ENCODE peak calls at places on chromosomes 7 and 10, in four cellular contexts. W, R, F and Y are unnamed samples.

GRCh38 chr10:24363070-24363469 is 154.1 kb downstream of the KIAA1217 start:
- DNase-seq in W (no peak), R (no peak), F (peak), Y (no peak)

GRCh38 chr10:108352771-108353170 is 1188.3 kb upstream of the SORCS1 start:
- DNase-seq in W (no peak), R (no peak), F (no peak), Y (no peak)

GRCh38 chr7:18666107-18666728 is 170.7 kb downstream of the HDAC9 start:
- DNase-seq in W (peak), R (peak), F (peak), Y (peak)

GRCh38 chr7:129610709-129611245 is 743 bp upstream of the NRF1 start:
- DNase-seq in W (no peak), R (no peak), F (no peak), Y (peak)

GRCh38 chr7:149171894-149172533 is 23.3 kb upstream of the ZNF282 start:
- DNase-seq in W (no peak), R (no peak), F (peak), Y (no peak)

GRCh38 chr10:74995806-74996205 is 115.7 kb upstream of the SAMD8 start:
- DNase-seq in W (no peak), R (no peak), F (no peak), Y (no peak)

GRCh38 chr10:88004451-88004850 is 141.0 kb downstream of the PTEN start:
- DNase-seq in W (no peak), R (no peak), F (no peak), Y (no peak)

GRCh38 chr10:123522702-123523312 is 143.3 kb upstream of the GPR26 start:
- DNase-seq in W (no peak), R (no peak), F (no peak), Y (no peak)

GRCh38 chr7:151850484-151851159 is 26.3 kb downstream of the PRKAG2 start:
- DNase-seq in W (no peak), R (no peak), F (no peak), Y (no peak)

GRCh38 chr7:343227-343822 is 53.4 kb downstream of the FOXL3 start:
- DNase-seq in W (no peak), R (no peak), F (peak), Y (peak)

GRCh38 chr7:81725496-81726117 is 44.2 kb downstream of the HGF start:
- DNase-seq in W (no peak), R (no peak), F (no peak), Y (peak)

GRCh38 chr10:48444266-48444665 is 137.8 kb downstream of the MAPK8 start:
- DNase-seq in W (peak), R (no peak), F (peak), Y (peak)

GRCh38 chr10:90418869-90419652 is 438.8 kb downstream of the HTR7 start:
- DNase-seq in W (no peak), R (no peak), F (peak), Y (no peak)

GRCh38 chr7:74371381-74372059 is 82.2 kb upstream of the GTF2IRD1 start:
- DNase-seq in W (peak), R (no peak), F (no peak), Y (no peak)

GRCh38 chr7:23467731-23468720 is 2.3 kb downstream of the IGF2BP3 start:
- DNase-seq in W (peak), R (no peak), F (peak), Y (peak)

GRCh38 chr7:44224951-44225565 is 24.3 kb downstream of the YKT6 start:
- DNase-seq in W (no peak), R (no peak), F (no peak), Y (peak)

GRCh38 chr7:110835889-110836288 is 255.0 kb upstream of the LRRN3 start:
- DNase-seq in W (no peak), R (no peak), F (no peak), Y (no peak)

GRCh38 chr7:152859781-152860191 is 100.2 kb downstream of the ACTR3B start:
- DNase-seq in W (peak), R (no peak), F (peak), Y (peak)

GRCh38 chr7:142697270-142697669 is 52.0 kb upstream of the PRSS1 start:
- DNase-seq in W (no peak), R (no peak), F (no peak), Y (no peak)

GRCh38 chr7:111933614-111934013 is 272.6 kb downstream of the DOCK4 start:
- DNase-seq in W (no peak), R (no peak), F (no peak), Y (no peak)

GRCh38 chr7:155893664-155894063 is 81.4 kb upstream of the SHH start:
- DNase-seq in W (no peak), R (no peak), F (no peak), Y (no peak)

GRCh38 chr7:66296001-66296521 is 90.9 kb downstream of the TPST1 start:
- DNase-seq in W (no peak), R (peak), F (no peak), Y (no peak)

GRCh38 chr7:6479067-6479466 is 31.3 kb upstream of the DAGLB start:
- DNase-seq in W (no peak), R (no peak), F (no peak), Y (no peak)

GRCh38 chr10:27783660-27784059 is 38.0 kb upstream of the MKX start:
- DNase-seq in W (no peak), R (no peak), F (peak), Y (no peak)

GRCh38 chr7:43569424-43569823 is 13.5 kb upstream of the STK17A start:
- DNase-seq in W (no peak), R (no peak), F (no peak), Y (no peak)

GRCh38 chr10:70737250-70737649 is 47.9 kb downstream of the TBATA start:
- DNase-seq in W (no peak), R (no peak), F (no peak), Y (no peak)

GRCh38 chr7:155130493-155130892 is 60.4 kb downstream of the HTR5A start:
- DNase-seq in W (no peak), R (no peak), F (no peak), Y (no peak)

GRCh38 chr10:29304259-29305030 is 15.6 kb downstream of the LYZL1 start:
- DNase-seq in W (peak), R (no peak), F (peak), Y (peak)

GRCh38 chr7:23404546-23405239 is 65.6 kb downstream of the IGF2BP3 start:
- DNase-seq in W (no peak), R (no peak), F (no peak), Y (no peak)

GRCh38 chr10:593901-594457 is 95.5 kb downstream of the DIP2C start:
- DNase-seq in W (no peak), R (no peak), F (no peak), Y (no peak)

GRCh38 chr10:2731940-2732339 is 335.4 kb upstream of the PFKP start:
- DNase-seq in W (no peak), R (no peak), F (no peak), Y (no peak)

GRCh38 chr10:78903351-78903940 is 165.3 kb upstream of the ZMIZ1 start:
- DNase-seq in W (no peak), R (no peak), F (no peak), Y (no peak)

GRCh38 chr7:135420786-135421185 is 89.1 kb downstream of the CNOT4 start:
- DNase-seq in W (no peak), R (no peak), F (no peak), Y (no peak)

GRCh38 chr7:115297651-115298050 is 375.8 kb downstream of the MDFIC start:
- DNase-seq in W (no peak), R (no peak), F (no peak), Y (no peak)

GRCh38 chr7:21675255-21675654 is 132.4 kb downstream of the DNAH11 start:
- DNase-seq in W (no peak), R (no peak), F (no peak), Y (no peak)
- TF ChIP-seq TCF12 in W (no peak), R (no peak), F (no peak), Y (no peak)

GRCh38 chr10:47360419-47361040 is 12.4 kb downstream of the RBP3 start:
- DNase-seq in W (no peak), R (no peak), F (no peak), Y (no peak)

GRCh38 chr10:47362199-47362598 is 14.0 kb downstream of the RBP3 start:
- DNase-seq in W (no peak), R (no peak), F (no peak), Y (no peak)

GRCh38 chr10:47359101-47359500 is 10.9 kb downstream of the RBP3 start:
- DNase-seq in W (no peak), R (no peak), F (no peak), Y (no peak)

GRCh38 chr10:47359626-47360418 is 11.7 kb downstream of the RBP3 start:
- DNase-seq in W (no peak), R (no peak), F (no peak), Y (no peak)

DNA sequence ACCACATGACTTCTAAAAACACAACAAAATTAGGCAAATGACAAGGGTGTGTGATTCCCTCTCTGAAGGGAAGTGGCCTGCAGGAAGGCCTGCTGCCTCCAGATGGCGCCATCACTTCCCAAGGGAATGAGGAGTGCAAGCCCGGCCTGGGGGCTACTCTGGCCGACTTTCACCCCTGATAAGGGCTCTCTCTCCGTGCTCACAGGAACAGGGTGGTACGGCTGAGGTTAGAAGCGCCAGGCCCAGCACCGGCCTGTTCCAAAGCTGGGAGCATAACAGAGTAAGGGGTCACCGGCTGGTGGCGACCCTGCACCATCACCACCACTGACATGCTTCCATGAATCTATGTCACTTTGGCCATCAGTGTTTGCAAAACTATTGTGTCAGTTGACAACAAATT is 13.1 kb downstream of the RBP3 start:
- DNase-seq in W (peak), R (no peak), F (peak), Y (peak)
- H3K4me3 ChIP-seq in W (no peak), R (no peak), F (no peak), Y (no peak)

GRCh38 chr7:31633894-31634494 is 53.0 kb upstream of the PPP1R17 start:
- DNase-seq in W (no peak), R (no peak), F (peak), Y (peak)
- H3K27ac ChIP-seq in W (no peak), R (no peak), F (no peak), Y (no peak)

DNA sequence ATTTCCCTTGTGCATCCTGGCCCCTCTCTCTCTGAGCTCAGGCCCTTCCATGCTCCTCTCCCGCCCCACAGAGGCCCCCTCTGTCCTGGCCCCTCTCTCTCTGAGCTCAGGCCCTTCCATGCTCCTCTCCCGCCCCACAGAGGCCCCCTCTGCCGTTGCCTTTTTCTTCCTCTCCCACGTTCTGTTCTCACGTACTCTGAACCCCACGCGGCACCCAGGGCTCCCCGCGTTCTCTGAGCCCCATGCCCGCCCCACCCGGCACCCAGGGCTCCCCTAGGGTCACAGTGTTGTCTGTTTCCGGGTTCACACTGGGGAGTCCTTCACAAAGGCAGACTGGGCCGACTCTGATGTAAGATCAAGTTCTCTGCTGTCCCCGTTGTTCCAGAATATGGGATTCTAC is 336.8 kb downstream of the DNAJB6 start:
- DNase-seq in W (peak), R (no peak), F (no peak), Y (no peak)
- TF ChIP-seq TCF12 in W (no peak), R (no peak), F (no peak), Y (no peak)

DNA sequence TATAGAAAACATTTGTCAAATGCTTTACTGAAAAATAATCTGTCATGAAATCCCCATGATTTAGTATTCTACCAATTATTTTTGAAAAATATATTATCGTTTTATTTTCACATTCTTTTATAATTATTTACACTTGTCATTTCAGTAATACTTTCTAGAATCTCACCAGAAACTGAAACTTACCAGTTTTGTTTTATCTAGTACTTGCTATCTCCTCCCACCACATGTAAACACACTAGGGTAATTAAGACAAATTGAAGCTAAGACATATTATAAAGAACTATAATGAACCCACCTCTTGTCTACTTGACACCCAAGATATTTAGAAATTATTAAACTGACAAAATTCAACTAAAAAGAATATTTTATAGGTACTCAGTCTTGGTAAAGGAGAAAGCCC is 51.5 kb upstream of the GRM3 start:
- DNase-seq in W (no peak), R (no peak), F (no peak), Y (no peak)
- H3K4me3 ChIP-seq in W (no peak), R (no peak), F (no peak), Y (no peak)

GRCh38 chr7:71506822-71507221 is 374.9 kb downstream of the GALNT17 start:
- DNase-seq in W (no peak), R (no peak), F (no peak), Y (no peak)
- H3K27ac ChIP-seq in W (no peak), R (no peak), F (no peak), Y (no peak)

GRCh38 chr10:93352638-93353383 is 129.3 kb downstream of the MYOF start:
- DNase-seq in W (no peak), R (no peak), F (peak), Y (peak)
- TF ChIP-seq TCF12 in W (no peak), R (no peak), F (no peak), Y (no peak)

GRCh38 chr7:106545275-106545674 is 115.7 kb downstream of the CCDC71L start:
- DNase-seq in W (no peak), R (no peak), F (no peak), Y (no peak)

GRCh38 chr7:106538638-106539037 is 122.3 kb downstream of the CCDC71L start:
- DNase-seq in W (no peak), R (no peak), F (no peak), Y (no peak)

GRCh38 chr7:106537119-106537518 is 123.8 kb downstream of the CCDC71L start:
- DNase-seq in W (no peak), R (no peak), F (no peak), Y (no peak)

GRCh38 chr7:106543221-106543757 is 117.7 kb downstream of the CCDC71L start:
- DNase-seq in W (no peak), R (no peak), F (no peak), Y (no peak)

GRCh38 chr7:106542550-106543220 is 118.3 kb downstream of the CCDC71L start:
- DNase-seq in W (no peak), R (peak), F (peak), Y (peak)
- H3K4me3 ChIP-seq in W (no peak), R (no peak), F (no peak), Y (no peak)

GRCh38 chr10:106571216-106571954 is 593.1 kb downstream of the SORCS1 start:
- DNase-seq in W (no peak), R (no peak), F (no peak), Y (peak)

GRCh38 chr10:106565546-106565945 is 599.0 kb downstream of the SORCS1 start:
- DNase-seq in W (no peak), R (no peak), F (no peak), Y (no peak)

GRCh38 chr10:106567629-106568028 is 596.9 kb downstream of the SORCS1 start:
- DNase-seq in W (no peak), R (no peak), F (no peak), Y (no peak)

GRCh38 chr10:106563384-106563783 is 601.1 kb downstream of the SORCS1 start:
- DNase-seq in W (no peak), R (no peak), F (no peak), Y (no peak)

DNA sequence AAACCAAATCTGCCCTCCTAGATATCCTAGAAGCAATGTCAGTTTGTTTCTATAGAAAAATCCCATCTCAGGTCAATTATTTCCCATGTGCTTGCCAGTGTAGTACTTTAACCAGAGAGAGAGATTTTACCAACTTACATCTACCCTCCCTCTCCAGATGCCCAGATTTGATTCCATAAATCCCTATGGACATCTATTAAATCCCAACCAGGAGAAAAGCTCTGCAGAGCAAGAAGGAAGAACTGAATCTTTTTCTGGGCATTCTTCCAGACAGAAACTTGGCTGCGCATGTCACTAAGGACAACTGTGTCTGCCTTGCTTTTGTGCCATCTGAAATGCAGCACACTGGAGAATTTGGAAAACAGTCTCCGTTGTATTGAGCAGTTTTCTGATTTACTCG is 597.6 kb downstream of the SORCS1 start:
- DNase-seq in W (no peak), R (no peak), F (no peak), Y (peak)
- H3K27ac ChIP-seq in W (no peak), R (no peak), F (no peak), Y (peak)

GRCh38 chr10:17353568-17353967 is 100.8 kb downstream of the ST8SIA6 start:
- DNase-seq in W (no peak), R (no peak), F (no peak), Y (no peak)

GRCh38 chr10:17354781-17355180 is 99.6 kb downstream of the ST8SIA6 start:
- DNase-seq in W (no peak), R (no peak), F (no peak), Y (no peak)

GRCh38 chr10:17358461-17358860 is 95.9 kb downstream of the ST8SIA6 start:
- DNase-seq in W (no peak), R (no peak), F (no peak), Y (no peak)

GRCh38 chr10:17356820-17357219 is 97.6 kb downstream of the ST8SIA6 start:
- DNase-seq in W (no peak), R (no peak), F (no peak), Y (no peak)

DNA sequence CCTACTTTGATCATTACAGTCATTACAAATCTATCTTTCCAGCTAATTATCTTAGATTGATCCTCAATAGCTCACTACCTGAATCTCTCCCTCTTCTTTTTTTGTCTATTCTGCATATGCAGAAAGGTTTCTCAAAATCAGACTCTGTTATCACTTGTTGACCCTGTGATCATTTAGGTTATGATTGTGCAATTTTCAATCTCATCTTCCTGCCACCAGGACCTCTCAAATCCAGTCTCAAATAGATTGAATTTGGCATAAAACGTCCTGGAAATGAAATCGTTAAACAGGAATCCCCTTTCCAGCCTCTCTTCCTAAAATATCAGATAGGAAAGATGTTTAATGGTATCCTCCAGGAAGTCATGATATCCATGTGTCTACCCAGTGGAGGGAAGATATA is 96.6 kb downstream of the ST8SIA6 start:
- DNase-seq in W (no peak), R (no peak), F (no peak), Y (no peak)
- TF ChIP-seq TCF12 in W (no peak), R (no peak), F (no peak), Y (no peak)